ENCODE peak calls at places on chromosome X, in eight cellular contexts. A is K562, Y is stomach, X is transverse colon, D is endothelial cell of umbilical vein, C is vagina, T is breast epithelium, R is sigmoid colon. V is an unnamed sample. For H3K9me3, the result is how much of the 10 kb centered on the place peaks cover.

GRCh38 chrX:134247492-134247891 is 10.5 kb downstream of the CCDC160 start:
- DNase-seq in Y (no peak), R (no peak), D (no peak), T (no peak), C (no peak), X (no peak), A (no peak), V (no peak)

GRCh38 chrX:5632061-5632614 is 596.5 kb downstream of the NLGN4X start:
- DNase-seq in D (no peak), T (no peak), R (no peak), Y (no peak), X (no peak), C (no peak), A (no peak), V (no peak)

GRCh38 chrX:118730500-118731247 is 3.3 kb downstream of the IL13RA1 start:
- DNase-seq in C (no peak), A (no peak), X (no peak), R (no peak), D (peak), T (no peak), Y (no peak), V (no peak)

GRCh38 chrX:30659421-30659820 is 6.2 kb downstream of the GK start:
- DNase-seq in A (peak), C (no peak), D (peak), X (no peak), R (no peak), T (no peak), Y (no peak), V (no peak)

GRCh38 chrX:103393487-103393886 is 17.1 kb downstream of the BEX3 start:
- DNase-seq in Y (no peak), A (no peak), C (no peak), R (no peak), X (no peak), T (no peak), D (no peak), V (no peak)

GRCh38 chrX:54602563-54602962 is 72.5 kb downstream of the GNL3L start:
- DNase-seq in C (no peak), X (no peak), T (no peak), D (no peak), R (no peak), A (no peak), Y (no peak), V (no peak)

GRCh38 chrX:6382284-6382683 is 152.6 kb downstream of the VCX3A start:
- DNase-seq in C (no peak), D (no peak), R (no peak), A (no peak), T (no peak), Y (peak), X (no peak), V (no peak)

GRCh38 chrX:13180807-13181206 is 136.4 kb upstream of the FAM9C start:
- DNase-seq in D (no peak), Y (no peak), A (no peak), C (no peak), R (no peak), T (no peak), X (no peak), V (no peak)

GRCh38 chrX:25206761-25207160 is 191.0 kb upstream of the ARX start:
- DNase-seq in X (no peak), T (no peak), A (no peak), D (no peak), R (no peak), Y (no peak), C (no peak), V (no peak)

GRCh38 chrX:149528381-149528780 is 12.4 kb upstream of the EOLA1 start:
- DNase-seq in Y (no peak), C (no peak), D (no peak), A (no peak), T (no peak), R (no peak), X (no peak), V (no peak)

GRCh38 chrX:118420462-118420861 is 74.6 kb downstream of the WDR44 start:
- DNase-seq in Y (no peak), R (no peak), A (no peak), D (peak), X (no peak), T (no peak), C (no peak), V (no peak)

GRCh38 chrX:123673813-123674212 is 59.0 kb downstream of the THOC2 start:
- DNase-seq in T (no peak), C (no peak), Y (no peak), X (no peak), A (no peak), D (no peak), R (no peak), V (no peak)

GRCh38 chrX:34859191-34859590 is 83.4 kb upstream of the FAM47B start:
- DNase-seq in A (no peak), X (no peak), R (no peak), Y (no peak), C (no peak), D (no peak), T (no peak), V (no peak)

GRCh38 chrX:70219938-70220764 is 14.3 kb upstream of the AWAT1 start:
- DNase-seq in A (peak), R (no peak), D (peak), T (no peak), X (peak), Y (no peak), C (no peak), V (no peak)

GRCh38 chrX:110012818-110013484 is 10.0 kb downstream of the TMEM164 start:
- DNase-seq in D (no peak), Y (peak), R (no peak), T (peak), A (no peak), X (no peak), C (no peak), V (no peak)

GRCh38 chrX:69127466-69127865 is 37.8 kb downstream of the PJA1 start:
- DNase-seq in Y (no peak), X (no peak), D (no peak), A (no peak), R (no peak), C (no peak), T (no peak), V (no peak)

GRCh38 chrX:140503714-140504351 is 1.0 kb downstream of the SOX3 start:
- DNase-seq in D (peak), T (no peak), A (no peak), C (no peak), R (no peak), Y (no peak), X (no peak), V (no peak)

GRCh38 chrX:16869393-16870094 is 618 bp downstream of the RBBP7 start:
- DNase-seq in X (peak), A (peak), D (peak), R (peak), Y (peak), T (no peak), C (no peak), V (peak)

GRCh38 chrX:24245201-24245600 is 68.7 kb downstream of the SUPT20HL2 start:
- DNase-seq in X (no peak), C (no peak), Y (no peak), T (no peak), R (no peak), D (no peak), A (no peak), V (no peak)

GRCh38 chrX:3017492-3017891 is 11.1 kb downstream of the ARSH start:
- DNase-seq in R (no peak), D (no peak), Y (no peak), T (no peak), X (no peak), C (no peak), A (no peak), V (no peak)

GRCh38 chrX:96987228-96987627 is 103.5 kb downstream of the RPA4 start:
- DNase-seq in D (no peak), T (no peak), R (no peak), A (no peak), X (no peak), C (no peak), Y (no peak), V (no peak)

GRCh38 chrX:19670854-19671620 is 155.7 kb upstream of the MAP3K15 start:
- DNase-seq in A (no peak), D (peak), T (peak), R (peak), C (no peak), Y (no peak), X (peak), V (no peak)

GRCh38 chrX:134599173-134599914 is 58.9 kb downstream of the PLAC1 start:
- DNase-seq in T (no peak), C (no peak), X (no peak), Y (no peak), A (no peak), D (no peak), R (peak), V (no peak)

GRCh38 chrX:118058924-118059323 is 57.7 kb downstream of the KLHL13 start:
- DNase-seq in A (no peak), T (no peak), X (no peak), R (no peak), D (no peak), Y (no peak), C (no peak), V (no peak)

GRCh38 chrX:123860506-123860840 is 620 bp downstream of the XIAP start:
- DNase-seq in D (peak), C (no peak), Y (peak), X (peak), A (no peak), R (no peak), T (no peak), V (no peak)

GRCh38 chrX:31715675-31716074 is 643.8 kb upstream of the FTHL17 start:
- DNase-seq in Y (no peak), T (no peak), D (no peak), R (no peak), A (no peak), C (no peak), X (no peak), V (no peak)

GRCh38 chrX:68834371-68835103 is 5.7 kb downstream of the EFNB1 start:
- DNase-seq in X (no peak), R (peak), D (no peak), C (peak), Y (no peak), A (no peak), T (peak), V (no peak)

GRCh38 chrX:23478561-23478960 is 143.9 kb downstream of the PTCHD1 start:
- DNase-seq in R (no peak), C (no peak), A (no peak), D (no peak), T (no peak), Y (no peak), X (no peak), V (no peak)

GRCh38 chrX:51876441-51876840 is 17.0 kb upstream of the MAGED1 start:
- DNase-seq in T (no peak), D (no peak), R (no peak), Y (no peak), X (no peak), C (no peak), A (no peak), V (no peak)

DNA sequence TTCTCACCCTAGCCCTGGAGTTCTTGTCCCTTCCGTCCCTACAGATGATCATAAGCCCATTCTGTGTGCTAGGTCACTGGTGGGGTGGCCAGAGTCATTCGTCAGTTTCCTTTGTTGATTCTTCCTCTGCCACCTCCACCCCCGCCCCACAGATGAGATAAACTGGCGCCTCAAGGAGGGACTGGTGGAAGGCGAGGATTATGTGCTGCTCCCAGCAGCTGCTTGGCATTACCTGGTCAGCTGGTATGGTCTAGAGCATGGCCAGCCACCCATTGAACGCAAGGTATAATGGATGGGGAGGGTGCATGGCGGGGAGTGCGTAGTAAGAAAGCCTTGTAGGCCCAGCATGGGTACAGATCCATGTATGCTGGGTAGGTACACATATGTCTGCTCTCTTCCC is 6.4 kb downstream of the USP11 start:
- DNase-seq in T (no peak), A (no peak), D (no peak), Y (no peak), R (peak), C (peak), X (no peak), V (no peak)
- TF ChIP-seq POLR2AphosphoS5 in T (no peak), A (no peak), D (no peak), Y (no peak), R (no peak), C (no peak), X (no peak), V (no peak)

GRCh38 chrX:81925812-81926211 is 723.9 kb downstream of the SH3BGRL start:
- DNase-seq in Y (no peak), D (no peak), A (no peak), T (no peak), X (no peak), R (no peak), C (no peak), V (no peak)
- H3K9me3 ChIP-seq in Y (under half), D (under half), A (under half), T (under half), X (under half), R (under half), C (under half), V (under half)

DNA sequence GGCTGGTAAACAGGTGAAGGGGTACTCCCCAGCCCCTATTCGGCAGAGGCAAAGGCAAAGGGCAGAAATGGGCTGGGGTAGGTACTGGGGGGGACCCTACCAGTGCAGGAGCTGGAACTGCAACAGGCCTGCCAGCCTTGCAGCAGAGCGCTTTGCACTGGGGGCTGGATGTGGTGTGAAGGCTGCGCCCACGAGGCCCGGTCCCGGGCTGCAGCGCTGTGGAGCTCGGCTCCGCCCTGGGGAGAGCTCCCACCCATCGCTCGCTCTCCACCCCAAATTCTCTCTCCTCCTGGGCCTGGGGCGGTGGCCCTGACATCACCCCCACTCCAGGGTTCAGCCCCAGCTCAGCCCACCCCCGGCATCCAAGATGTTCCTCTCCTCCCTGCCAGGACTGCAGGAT is 24.2 kb downstream of the IQSEC2 start:
- DNase-seq in T (no peak), A (no peak), X (no peak), R (peak), D (no peak), Y (no peak), C (no peak), V (peak)
- H3K4me3 ChIP-seq in T (no peak), A (peak), X (no peak), R (no peak), D (no peak), Y (no peak), C (no peak), V (no peak)

GRCh38 chrX:138298268-138298667 is 413.2 kb downstream of the FGF13 start:
- DNase-seq in R (no peak), D (no peak), Y (no peak), X (no peak), A (no peak), C (no peak), T (no peak), V (no peak)

GRCh38 chrX:138294951-138295350 is 416.6 kb downstream of the FGF13 start:
- DNase-seq in D (no peak), X (no peak), T (no peak), A (no peak), C (no peak), Y (no peak), R (no peak), V (no peak)
- TF ChIP-seq POLR2AphosphoS5 in D (no peak), X (no peak), T (no peak), A (no peak), C (no peak), Y (no peak), R (no peak), V (no peak)

GRCh38 chrX:154698630-154699248 is 45.4 kb upstream of the CTAG2 start:
- DNase-seq in D (no peak), X (no peak), C (no peak), Y (no peak), R (no peak), T (no peak), A (no peak), V (no peak)

GRCh38 chrX:154693394-154693793 is 40.0 kb upstream of the CTAG2 start:
- DNase-seq in C (no peak), D (no peak), X (no peak), R (no peak), T (no peak), A (no peak), Y (no peak), V (no peak)

GRCh38 chrX:154695913-154696312 is 42.5 kb upstream of the CTAG2 start:
- DNase-seq in Y (no peak), R (no peak), X (no peak), A (no peak), D (no peak), T (no peak), C (no peak), V (no peak)

GRCh38 chrX:154696328-154697045 is 43.1 kb upstream of the CTAG2 start:
- DNase-seq in T (no peak), Y (no peak), X (no peak), A (no peak), D (peak), R (no peak), C (no peak), V (no peak)
- H3K9me3 ChIP-seq in T (under half), Y (under half), X (under half), A (under half), D (under half), R (under half), C (under half), V (under half)

GRCh38 chrX:154467556-154467955 is 9.5 kb downstream of the PLXNA3 start:
- DNase-seq in A (no peak), X (no peak), D (no peak), C (no peak), Y (no peak), R (no peak), T (no peak), V (no peak)
- H3K4me3 ChIP-seq in A (no peak), X (no peak), D (no peak), C (no peak), Y (no peak), R (no peak), T (no peak), V (no peak)

GRCh38 chrX:72307646-72308051 is 1.9 kb upstream of the CITED1 start:
- DNase-seq in X (no peak), R (no peak), C (peak), D (no peak), Y (no peak), T (no peak), A (no peak), V (no peak)

GRCh38 chrX:72306085-72306801 is 529 bp upstream of the CITED1 start:
- DNase-seq in C (no peak), Y (no peak), T (no peak), R (no peak), D (no peak), X (no peak), A (peak), V (no peak)

GRCh38 chrX:72305286-72306084 is at the start of gene CITED1:
- DNase-seq in X (no peak), A (no peak), C (peak), Y (no peak), D (no peak), T (no peak), R (no peak), V (no peak)

GRCh38 chrX:72308209-72308565 is 2.5 kb upstream of the CITED1 start:
- DNase-seq in R (no peak), D (no peak), T (no peak), C (no peak), A (no peak), X (no peak), Y (no peak), V (no peak)

GRCh38 chrX:72306851-72307645 is 1.3 kb upstream of the CITED1 start:
- DNase-seq in R (peak), Y (peak), C (peak), D (peak), T (peak), A (peak), X (peak), V (peak)
- TF ChIP-seq POLR2AphosphoS5 in R (no peak), Y (no peak), C (no peak), D (no peak), T (no peak), A (no peak), X (no peak), V (peak)